ENCODE peak calls at places on chromosome 10, in seven cellular contexts. I is brain microvascular endothelial cell, V is cardiac fibroblast, R is epithelial cell of esophagus, K is neural crest cell, C is IMR-90, D is GM13977. Z is an unnamed sample.

GRCh38 chr10:88958721-88959120 is 6.1 kb upstream of the ACTA2 start:
- DNase-seq in I (no peak), V (peak; percentile 63), R (no peak), K (no peak), C (no peak), D (no peak), Z (no peak)

GRCh38 chr10:3867454-3868273 is 82.7 kb upstream of the KLF6 start:
- DNase-seq in I (no peak), V (no peak), R (peak; percentile 59), K (no peak), C (peak; percentile 49), D (no peak), Z (peak; percentile 66)

GRCh38 chr10:126872768-126873167 is 32.5 kb upstream of the DOCK1 start:
- DNase-seq in I (peak; percentile 7), V (peak; percentile 9), R (no peak), K (no peak), C (no peak), D (no peak), Z (no peak)

GRCh38 chr10:85615556-85615955 is 751.0 kb downstream of the GRID1 start:
- DNase-seq in I (no peak), V (no peak), R (no peak), K (no peak), C (no peak), D (no peak), Z (no peak)

GRCh38 chr10:17003151-17003550 is 126.5 kb downstream of the CUBN start:
- DNase-seq in I (peak; percentile 98), V (peak; percentile 86), R (no peak), K (no peak), C (peak; percentile 86), D (no peak), Z (peak; percentile 30)

GRCh38 chr10:76086571-76087260 is 655.3 kb downstream of the LRMDA start:
- DNase-seq in I (peak; percentile 65), V (peak; percentile 43), R (peak; percentile 54), K (no peak), C (peak; percentile 50), D (no peak), Z (peak; percentile 56)

GRCh38 chr10:93115661-93116383 is 42.1 kb downstream of the CYP26A1 start:
- DNase-seq in I (peak; percentile 37), V (peak; percentile 66), R (peak; percentile 63), K (peak; percentile 62), C (peak; percentile 32), D (peak; percentile 70), Z (peak; percentile 93)

GRCh38 chr10:72310241-72310633 is 36.5 kb downstream of the DDIT4 start:
- DNase-seq in I (no peak), V (peak; percentile 60), R (peak; percentile 59), K (no peak), C (no peak), D (no peak), Z (peak; percentile 42)

GRCh38 chr10:22317121-22317370 is 858 bp downstream of the COMMD3 start:
- DNase-seq in I (no peak), V (no peak), R (no peak), K (no peak), C (no peak), D (no peak), Z (no peak)

GRCh38 chr10:124629842-124630241 is 114.3 kb downstream of the FAM53B start:
- DNase-seq in I (no peak), V (no peak), R (no peak), K (no peak), C (no peak), D (no peak), Z (no peak)

GRCh38 chr10:81570878-81571794 is 303.9 kb upstream of the NRG3 start:
- DNase-seq in I (no peak), V (no peak), R (no peak), K (no peak), C (no peak), D (no peak), Z (no peak)

GRCh38 chr10:88557246-88557645 is 25.9 kb downstream of the RNLS start:
- DNase-seq in I (no peak), V (peak; percentile 50), R (no peak), K (no peak), C (peak; percentile 45), D (no peak), Z (no peak)

GRCh38 chr10:126504051-126504760 is 115.9 kb upstream of the ADAM12 start:
- DNase-seq in I (peak; percentile 61), V (peak; percentile 83), R (peak; percentile 66), K (peak; percentile 28), C (peak; percentile 64), D (peak; percentile 57), Z (peak; percentile 48)

GRCh38 chr10:127990846-127991542 is 84.1 kb downstream of the PTPRE start:
- DNase-seq in I (peak; percentile 94), V (peak; percentile 92), R (peak; percentile 92), K (no peak), C (peak; percentile 76), D (no peak), Z (no peak)

GRCh38 chr10:130935051-130935450 is 376.5 kb downstream of the TCERG1L start:
- DNase-seq in I (no peak), V (no peak), R (no peak), K (no peak), C (no peak), D (no peak), Z (no peak)

GRCh38 chr10:77592510-77592909 is 45.1 kb downstream of the KCNMA1 start:
- DNase-seq in I (no peak), V (no peak), R (no peak), K (no peak), C (no peak), D (no peak), Z (no peak)

GRCh38 chr10:14039968-14040668 is 290.6 kb downstream of the FRMD4A start:
- DNase-seq in I (no peak), V (peak; percentile 81), R (no peak), K (no peak), C (peak; percentile 80), D (no peak), Z (no peak)

GRCh38 chr10:16367899-16368298 is 68.9 kb upstream of the PTER start:
- DNase-seq in I (no peak), V (no peak), R (no peak), K (no peak), C (no peak), D (no peak), Z (no peak)

GRCh38 chr10:17562572-17562971 is 54.6 kb downstream of the HACD1 start:
- DNase-seq in I (peak; percentile 24), V (peak; percentile 72), R (peak; percentile 24), K (no peak), C (peak; percentile 69), D (no peak), Z (no peak)

GRCh38 chr10:117222552-117223412 is 18.1 kb upstream of the SLC18A2 start:
- DNase-seq in I (no peak), V (no peak), R (no peak), K (no peak), C (no peak), D (no peak), Z (no peak)

GRCh38 chr10:29980084-29980483 is 79.3 kb downstream of the JCAD start:
- DNase-seq in I (no peak), V (peak; percentile 25), R (peak; percentile 59), K (no peak), C (no peak), D (no peak), Z (no peak)

GRCh38 chr10:131320860-131321604 is 9.5 kb upstream of the TCERG1L start:
- DNase-seq in I (no peak), V (no peak), R (no peak), K (no peak), C (no peak), D (no peak), Z (no peak)

DNA sequence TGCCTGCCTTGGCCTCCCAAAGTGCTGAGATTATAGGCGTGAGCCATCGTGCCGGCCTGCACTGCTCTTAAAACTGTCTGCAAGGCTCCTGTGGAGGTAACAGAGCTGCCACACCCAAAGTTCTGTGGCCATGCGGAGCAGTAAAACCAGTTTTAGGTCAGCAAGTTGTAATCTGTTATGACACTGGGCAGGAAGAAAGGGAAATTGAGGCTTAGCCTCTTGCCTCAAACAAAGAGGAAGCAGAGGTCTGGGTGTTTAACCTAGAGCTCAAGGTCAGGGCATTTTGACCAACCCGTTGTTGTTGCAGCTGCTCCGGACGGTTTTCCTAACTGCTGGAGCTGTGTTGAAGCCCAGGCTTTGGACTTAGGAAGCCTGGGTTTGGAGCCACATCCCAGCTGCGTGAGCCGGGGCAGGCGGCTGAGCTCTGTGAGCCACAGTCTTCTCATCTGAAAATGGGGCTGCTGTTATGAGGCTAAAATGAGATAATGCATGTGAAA is 7.4 kb upstream of the RRP12 start:
- DNase-seq in I (no peak), V (no peak), R (peak; percentile 83), K (no peak), C (no peak), D (no peak), Z (peak; percentile 66)
- TF ChIP-seq CTCF in I (no peak), V (no peak), R (no peak), K (no peak), C (no peak), D (no peak), Z (no peak)

GRCh38 chr10:11098628-11099027 is 81.0 kb downstream of the CELF2 start:
- DNase-seq in I (no peak), V (no peak), R (no peak), K (no peak), C (no peak), D (no peak), Z (no peak)

GRCh38 chr10:11091517-11092102 is 73.9 kb downstream of the CELF2 start:
- DNase-seq in I (no peak), V (no peak), R (no peak), K (no peak), C (no peak), D (no peak), Z (no peak)

GRCh38 chr10:11097686-11098085 is 80.0 kb downstream of the CELF2 start:
- DNase-seq in I (no peak), V (no peak), R (no peak), K (no peak), C (no peak), D (no peak), Z (no peak)

GRCh38 chr10:11093733-11094132 is 76.1 kb downstream of the CELF2 start:
- DNase-seq in I (no peak), V (no peak), R (no peak), K (no peak), C (no peak), D (no peak), Z (no peak)

GRCh38 chr10:11095374-11095785 is 77.7 kb downstream of the CELF2 start:
- DNase-seq in I (no peak), V (no peak), R (no peak), K (no peak), C (no peak), D (no peak), Z (no peak)
- TF ChIP-seq CTCF in I (no peak), V (no peak), R (no peak), K (no peak), C (no peak), D (no peak), Z (no peak)

GRCh38 chr10:25758041-25758457 is 176.0 kb upstream of the MYO3A start:
- DNase-seq in I (peak; percentile 40), V (peak; percentile 47), R (peak; percentile 8), K (peak; percentile 33), C (no peak), D (peak; percentile 46), Z (no peak)
- TF ChIP-seq CTCF in I (no peak), V (peak; percentile 57), R (peak; percentile 19), K (peak; percentile 86), C (no peak), D (peak; percentile 62), Z (no peak)

DNA sequence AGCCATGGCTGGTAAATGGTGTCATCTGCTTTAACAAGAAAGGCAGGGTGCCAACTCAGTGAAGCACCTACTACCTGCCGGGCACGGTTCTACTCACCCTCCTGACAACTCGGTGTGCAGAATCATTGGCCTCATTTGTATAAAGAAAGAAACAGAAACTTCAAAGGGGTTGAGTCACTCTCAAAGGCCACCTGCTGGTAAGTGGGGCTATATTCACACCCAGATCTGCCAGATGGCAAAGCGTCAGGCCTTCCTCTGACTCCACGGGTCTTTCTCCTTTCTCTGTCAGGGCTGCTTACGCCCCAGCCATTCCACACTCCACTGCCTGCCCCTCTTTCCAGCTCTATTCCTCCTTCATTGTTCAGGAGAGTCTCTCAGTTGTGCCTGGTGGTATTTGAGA is 309.2 kb downstream of the GFRA1 start:
- DNase-seq in I (peak; percentile 34), V (peak; percentile 22), R (no peak), K (no peak), C (peak; percentile 16), D (no peak), Z (no peak)
- TF ChIP-seq CTCF in I (peak; percentile 60), V (peak; percentile 14), R (no peak), K (peak; percentile 34), C (peak; percentile 11), D (no peak), Z (no peak)

Z was measured in mucosa of descending colon.